ENCODE peak calls at places on chromosomes 4 and X, in four cellular contexts. G is thyroid gland, C is fibroblast of mammary gland, A is ovary. M is an unnamed sample.

GRCh38 chr4:33961751-33962150 is 2282.6 kb downstream of the ARAP2 start:
- DNase-seq in C (no peak), G (no peak), A (no peak), M (no peak)

GRCh38 chrX:74118503-74118902 is 185.5 kb upstream of the ZCCHC13 start:
- DNase-seq in A (no peak), C (no peak), G (no peak), M (no peak)

GRCh38 chrX:101219840-101220191 is 230 bp downstream of the DRP2 start:
- DNase-seq in C (no peak), A (peak), G (no peak), M (no peak)

GRCh38 chrX:133081990-133082389 is 14.9 kb downstream of the USP26 start:
- DNase-seq in A (no peak), G (no peak), C (no peak), M (no peak)

GRCh38 chr4:185424905-185425599 is 712 bp downstream of the UFSP2 start:
- DNase-seq in A (no peak), G (no peak), C (peak), M (no peak)

GRCh38 chr4:108060164-108060563 is 70.5 kb downstream of the HADH start:
- DNase-seq in C (peak), A (no peak), G (peak), M (no peak)

GRCh38 chr4:10554694-10555093 is 97.5 kb upstream of the ZNF518B start:
- DNase-seq in A (peak), G (peak), C (peak), M (peak)

GRCh38 chrX:34365482-34365881 is 233.4 kb upstream of the FAM47A start:
- DNase-seq in C (peak), G (no peak), A (no peak), M (no peak)

GRCh38 chrX:122026665-122027064 is 979.3 kb downstream of the GLUD2 start:
- DNase-seq in A (no peak), C (no peak), G (no peak), M (no peak)

DNA sequence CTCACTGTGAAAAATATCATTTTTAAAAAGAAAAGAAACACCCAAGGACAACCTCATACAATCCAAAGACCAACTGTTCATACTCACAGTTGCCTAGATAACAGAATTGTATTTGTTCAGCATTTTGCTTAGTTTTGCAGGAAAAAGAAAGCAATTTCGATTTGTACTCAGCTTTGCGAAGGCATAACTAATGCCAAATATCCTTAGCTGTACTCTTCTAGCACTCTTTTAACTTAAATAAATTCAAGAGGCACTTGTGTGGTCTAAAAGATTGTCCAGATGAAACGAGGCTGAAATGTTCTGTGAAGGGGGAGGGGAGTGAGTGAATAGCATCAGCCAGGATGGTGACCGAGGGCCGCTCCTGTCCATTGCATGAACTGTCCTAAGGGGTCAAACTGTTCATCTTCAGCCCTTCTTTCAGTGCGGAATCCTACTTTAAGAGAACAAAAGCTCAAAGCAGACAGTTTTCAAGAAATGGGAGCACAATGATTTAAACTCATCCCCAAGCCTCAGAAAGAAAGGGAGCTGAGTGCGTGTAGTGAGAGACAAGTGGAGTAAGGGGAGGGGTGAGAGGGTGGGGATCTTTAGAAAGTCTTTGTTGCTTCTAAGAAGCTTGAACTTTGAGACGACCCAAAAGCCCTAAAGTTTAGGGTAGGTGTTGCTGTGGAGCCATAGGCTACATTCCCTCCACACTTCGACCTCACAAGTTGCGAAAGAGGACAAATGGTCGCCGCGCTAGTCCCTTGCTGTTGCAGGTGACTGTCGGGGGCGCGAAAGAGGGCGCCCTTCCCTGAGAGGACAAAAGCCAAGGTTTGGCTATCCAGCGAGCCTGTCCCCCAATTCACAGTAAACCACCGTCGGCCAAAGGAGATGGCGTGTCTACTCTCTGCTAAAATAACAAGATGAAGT is 4.0 kb upstream of the NEUROG2 start:
- DNase-seq in C (no peak), A (no peak), G (no peak), M (no peak)
- TF ChIP-seq CTCF in C (peak), A (no peak), G (no peak), M (peak)

GRCh38 chr4:139768913-139769312 is 103.3 kb downstream of the MGST2 start:
- DNase-seq in A (no peak), G (no peak), C (peak), M (no peak)
- TF ChIP-seq CTCF in A (no peak), G (no peak), C (peak), M (no peak)

GRCh38 chr4:168945291-168945690 is 64.8 kb downstream of the CBR4 start:
- DNase-seq in G (no peak), A (no peak), C (no peak), M (no peak)

DNA sequence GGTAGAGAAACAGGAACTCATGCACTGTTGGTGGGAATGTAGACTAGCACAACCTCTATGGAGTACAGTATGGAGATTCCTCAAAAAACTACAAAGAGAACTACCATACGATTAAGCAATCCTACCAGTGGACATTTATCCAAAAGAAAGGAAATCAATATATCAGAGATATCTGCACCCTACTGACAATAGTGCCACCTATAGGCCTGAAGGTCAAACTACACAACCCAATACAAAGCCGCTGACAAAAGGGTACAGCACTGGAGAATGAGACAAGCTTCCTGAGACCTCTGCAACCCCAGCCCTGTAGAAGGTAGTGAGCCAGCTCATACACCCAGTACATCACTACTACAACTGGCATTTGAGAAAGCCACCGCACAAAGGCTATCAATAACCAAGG is 67.1 kb downstream of the CBR4 start:
- DNase-seq in C (peak), A (no peak), G (no peak), M (no peak)
- TF ChIP-seq CTCF in C (peak), A (no peak), G (no peak), M (peak)

GRCh38 chr4:176569301-176569700 is 223.4 kb downstream of the VEGFC start:
- DNase-seq in G (no peak), C (peak), A (no peak), M (no peak)
- TF ChIP-seq CTCF in G (no peak), C (peak), A (no peak), M (no peak)

GRCh38 chrX:53284684-53285447 is 3.5 kb upstream of the IQSEC2 start:
- DNase-seq in G (peak), C (peak), A (peak), M (peak)
- TF ChIP-seq CTCF in G (peak), C (peak), A (peak), M (peak)

GRCh38 chrX:95721011-95721410 is 963.6 kb upstream of the DIAPH2 start:
- DNase-seq in C (no peak), G (no peak), A (no peak), M (no peak)
- TF ChIP-seq CTCF in C (no peak), G (no peak), A (no peak), M (no peak)

DNA sequence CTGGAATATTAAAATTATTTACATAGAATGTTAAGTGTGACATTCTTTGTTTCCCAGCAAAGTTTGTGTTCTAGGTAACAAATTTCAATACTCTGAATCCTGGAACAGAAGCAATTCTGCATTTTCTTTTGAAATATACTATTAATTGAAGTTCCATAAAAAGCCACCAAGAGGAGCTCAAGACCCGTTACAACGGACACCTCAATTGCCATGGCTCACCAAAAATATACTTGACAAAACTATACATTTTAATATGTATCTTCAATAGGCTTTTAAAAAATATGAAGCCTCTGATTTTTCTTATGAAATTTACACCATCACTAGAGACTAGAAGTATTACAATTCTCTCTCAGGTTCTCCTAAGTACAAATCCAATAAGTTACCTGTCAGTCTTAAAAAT is 111.4 kb downstream of the NYX start:
- DNase-seq in G (no peak), C (peak), A (no peak), M (peak)
- TF ChIP-seq CTCF in G (no peak), C (peak), A (no peak), M (peak)

M was measured in GM13976.